ENCODE peak calls at places on chromosomes 1 and 21, in five cellular contexts. One of them, this sample, is unnamed.

GRCh38 chr1:183454377-183454776 is 17.9 kb upstream of the SMG7 start:
- DNase-seq in BE2C: no peak
- DNase-seq in memory B cell: no peak
- DNase-seq in adrenal gland: no peak
- DNase-seq in activated naive CD8-positive, alpha-beta T cell treated with anti-CD3 and anti-CD28 coated beads, Interleukin-2, amount 50 U/mL, for 24 hours: no peak
- DNase-seq in this sample: no peak

GRCh38 chr1:10932088-10932487 is 80.4 kb upstream of the TARDBP start:
- DNase-seq in BE2C: no peak
- DNase-seq in memory B cell: no peak
- DNase-seq in adrenal gland: no peak
- DNase-seq in activated naive CD8-positive, alpha-beta T cell treated with anti-CD3 and anti-CD28 coated beads, Interleukin-2, amount 50 U/mL, for 24 hours: no peak
- DNase-seq in this sample: no peak

GRCh38 chr1:36803870-36804560 is 230.3 kb downstream of the GRIK3 start:
- DNase-seq in BE2C: no peak
- DNase-seq in memory B cell: no peak
- DNase-seq in adrenal gland: no peak
- DNase-seq in activated naive CD8-positive, alpha-beta T cell treated with anti-CD3 and anti-CD28 coated beads, Interleukin-2, amount 50 U/mL, for 24 hours: no peak
- DNase-seq in this sample: no peak

GRCh38 chr1:183757061-183757460 is 47.9 kb upstream of the RGL1 start:
- DNase-seq in BE2C: no peak
- DNase-seq in memory B cell: no peak
- DNase-seq in adrenal gland: no peak
- DNase-seq in activated naive CD8-positive, alpha-beta T cell treated with anti-CD3 and anti-CD28 coated beads, Interleukin-2, amount 50 U/mL, for 24 hours: no peak
- DNase-seq in this sample: no peak

GRCh38 chr1:30412241-30413110 is 310.9 kb downstream of the MATN1 start:
- DNase-seq in BE2C: no peak
- DNase-seq in memory B cell: no peak
- DNase-seq in adrenal gland: no peak
- DNase-seq in activated naive CD8-positive, alpha-beta T cell treated with anti-CD3 and anti-CD28 coated beads, Interleukin-2, amount 50 U/mL, for 24 hours: no peak
- DNase-seq in this sample: no peak

GRCh38 chr1:112704908-112705627 is 1.9 kb downstream of the RHOC start:
- DNase-seq in BE2C: peak; percentile 73
- DNase-seq in memory B cell: no peak
- DNase-seq in adrenal gland: peak; percentile 93
- DNase-seq in activated naive CD8-positive, alpha-beta T cell treated with anti-CD3 and anti-CD28 coated beads, Interleukin-2, amount 50 U/mL, for 24 hours: peak; percentile 62
- DNase-seq in this sample: peak; percentile 85

GRCh38 chr1:215043405-215043804 is 39.1 kb upstream of the KCNK2 start:
- DNase-seq in BE2C: no peak
- DNase-seq in memory B cell: no peak
- DNase-seq in adrenal gland: no peak
- DNase-seq in activated naive CD8-positive, alpha-beta T cell treated with anti-CD3 and anti-CD28 coated beads, Interleukin-2, amount 50 U/mL, for 24 hours: no peak
- DNase-seq in this sample: no peak

GRCh38 chr1:26602378-26602959 is 72.9 kb downstream of the RPS6KA1 start:
- DNase-seq in BE2C: peak; percentile 17
- DNase-seq in memory B cell: peak; percentile 72
- DNase-seq in adrenal gland: peak; percentile 67
- DNase-seq in activated naive CD8-positive, alpha-beta T cell treated with anti-CD3 and anti-CD28 coated beads, Interleukin-2, amount 50 U/mL, for 24 hours: peak; percentile 18
- DNase-seq in this sample: no peak

GRCh38 chr1:5706239-5706638 is 286.0 kb downstream of the NPHP4 start:
- DNase-seq in BE2C: no peak
- DNase-seq in memory B cell: no peak
- DNase-seq in adrenal gland: no peak
- DNase-seq in activated naive CD8-positive, alpha-beta T cell treated with anti-CD3 and anti-CD28 coated beads, Interleukin-2, amount 50 U/mL, for 24 hours: no peak
- DNase-seq in this sample: no peak

GRCh38 chr1:18820791-18821641 is 38.4 kb downstream of the TAS1R2 start:
- DNase-seq in BE2C: peak; percentile 69
- DNase-seq in memory B cell: peak; percentile 6
- DNase-seq in adrenal gland: peak; percentile 82
- DNase-seq in activated naive CD8-positive, alpha-beta T cell treated with anti-CD3 and anti-CD28 coated beads, Interleukin-2, amount 50 U/mL, for 24 hours: peak; percentile 74
- DNase-seq in this sample: peak; percentile 88

GRCh38 chr1:7930547-7931445 is 9.8 kb downstream of the TNFRSF9 start:
- DNase-seq in BE2C: no peak
- DNase-seq in memory B cell: no peak
- DNase-seq in adrenal gland: no peak
- DNase-seq in activated naive CD8-positive, alpha-beta T cell treated with anti-CD3 and anti-CD28 coated beads, Interleukin-2, amount 50 U/mL, for 24 hours: no peak
- DNase-seq in this sample: no peak

GRCh38 chr21:43279578-43279894 is 110.7 kb downstream of the CRYAA start:
- DNase-seq in BE2C: peak; percentile 9
- DNase-seq in memory B cell: no peak
- DNase-seq in adrenal gland: no peak
- DNase-seq in activated naive CD8-positive, alpha-beta T cell treated with anti-CD3 and anti-CD28 coated beads, Interleukin-2, amount 50 U/mL, for 24 hours: no peak
- DNase-seq in this sample: peak; percentile 20

GRCh38 chr1:108691886-108692723 is at the start of gene PRPF38B:
- DNase-seq in BE2C: peak; percentile 94
- DNase-seq in memory B cell: peak; percentile 84
- DNase-seq in adrenal gland: peak; percentile 96
- DNase-seq in activated naive CD8-positive, alpha-beta T cell treated with anti-CD3 and anti-CD28 coated beads, Interleukin-2, amount 50 U/mL, for 24 hours: peak; percentile 93
- DNase-seq in this sample: peak; percentile 97

GRCh38 chr1:72435025-72435424 is 152.7 kb upstream of the NEGR1 start:
- DNase-seq in BE2C: no peak
- DNase-seq in memory B cell: no peak
- DNase-seq in adrenal gland: no peak
- DNase-seq in activated naive CD8-positive, alpha-beta T cell treated with anti-CD3 and anti-CD28 coated beads, Interleukin-2, amount 50 U/mL, for 24 hours: no peak
- DNase-seq in this sample: no peak

GRCh38 chr1:173365341-173365740 is 111.8 kb upstream of the PRDX6 start:
- DNase-seq in BE2C: no peak
- DNase-seq in memory B cell: no peak
- DNase-seq in adrenal gland: no peak
- DNase-seq in activated naive CD8-positive, alpha-beta T cell treated with anti-CD3 and anti-CD28 coated beads, Interleukin-2, amount 50 U/mL, for 24 hours: no peak
- DNase-seq in this sample: no peak

GRCh38 chr1:4010811-4011605 is 110.9 kb upstream of the C1orf174 start:
- DNase-seq in BE2C: no peak
- DNase-seq in memory B cell: no peak
- DNase-seq in adrenal gland: no peak
- DNase-seq in activated naive CD8-positive, alpha-beta T cell treated with anti-CD3 and anti-CD28 coated beads, Interleukin-2, amount 50 U/mL, for 24 hours: no peak
- DNase-seq in this sample: no peak

GRCh38 chr1:98870959-98871903 is 133.4 kb downstream of the PLPPR5 start:
- DNase-seq in BE2C: peak; percentile 7
- DNase-seq in memory B cell: peak; percentile 49
- DNase-seq in adrenal gland: no peak
- DNase-seq in activated naive CD8-positive, alpha-beta T cell treated with anti-CD3 and anti-CD28 coated beads, Interleukin-2, amount 50 U/mL, for 24 hours: peak; percentile 10
- DNase-seq in this sample: no peak

GRCh38 chr1:225848044-225848955 is 33.9 kb downstream of the TMEM63A start:
- DNase-seq in BE2C: no peak
- DNase-seq in memory B cell: peak; percentile 63
- DNase-seq in adrenal gland: no peak
- DNase-seq in activated naive CD8-positive, alpha-beta T cell treated with anti-CD3 and anti-CD28 coated beads, Interleukin-2, amount 50 U/mL, for 24 hours: no peak
- DNase-seq in this sample: peak; percentile 32

GRCh38 chr21:44415073-44416025 is 40.0 kb upstream of the LRRC3 start:
- DNase-seq in BE2C: no peak
- DNase-seq in memory B cell: no peak
- DNase-seq in adrenal gland: peak; percentile 8
- DNase-seq in activated naive CD8-positive, alpha-beta T cell treated with anti-CD3 and anti-CD28 coated beads, Interleukin-2, amount 50 U/mL, for 24 hours: no peak
- DNase-seq in this sample: no peak

GRCh38 chr21:34126269-34126668 is 52.9 kb downstream of the MRPS6 start:
- DNase-seq in BE2C: no peak
- DNase-seq in memory B cell: no peak
- DNase-seq in adrenal gland: no peak
- DNase-seq in activated naive CD8-positive, alpha-beta T cell treated with anti-CD3 and anti-CD28 coated beads, Interleukin-2, amount 50 U/mL, for 24 hours: no peak
- DNase-seq in this sample: no peak

GRCh38 chr1:215777370-215777925 is 210.3 kb downstream of the KCTD3 start:
- DNase-seq in BE2C: no peak
- DNase-seq in memory B cell: no peak
- DNase-seq in adrenal gland: no peak
- DNase-seq in activated naive CD8-positive, alpha-beta T cell treated with anti-CD3 and anti-CD28 coated beads, Interleukin-2, amount 50 U/mL, for 24 hours: no peak
- DNase-seq in this sample: no peak

GRCh38 chr1:173122344-173122880 is 71.7 kb upstream of the TNFSF18 start:
- DNase-seq in BE2C: no peak
- DNase-seq in memory B cell: no peak
- DNase-seq in adrenal gland: no peak
- DNase-seq in activated naive CD8-positive, alpha-beta T cell treated with anti-CD3 and anti-CD28 coated beads, Interleukin-2, amount 50 U/mL, for 24 hours: no peak
- DNase-seq in this sample: no peak

GRCh38 chr1:227731696-227732585 is 3.2 kb downstream of the JMJD4 start:
- DNase-seq in BE2C: no peak
- DNase-seq in memory B cell: no peak
- DNase-seq in adrenal gland: no peak
- DNase-seq in activated naive CD8-positive, alpha-beta T cell treated with anti-CD3 and anti-CD28 coated beads, Interleukin-2, amount 50 U/mL, for 24 hours: no peak
- DNase-seq in this sample: no peak

GRCh38 chr1:150186789-150187559 is 37.3 kb downstream of the PLEKHO1 start:
- DNase-seq in BE2C: peak; percentile 14
- DNase-seq in memory B cell: peak; percentile 68
- DNase-seq in adrenal gland: peak; percentile 43
- DNase-seq in activated naive CD8-positive, alpha-beta T cell treated with anti-CD3 and anti-CD28 coated beads, Interleukin-2, amount 50 U/mL, for 24 hours: no peak
- DNase-seq in this sample: no peak

GRCh38 chr1:7386226-7387052 is 384.7 kb upstream of the VAMP3 start:
- DNase-seq in BE2C: no peak
- DNase-seq in memory B cell: no peak
- DNase-seq in adrenal gland: peak; percentile 14
- DNase-seq in activated naive CD8-positive, alpha-beta T cell treated with anti-CD3 and anti-CD28 coated beads, Interleukin-2, amount 50 U/mL, for 24 hours: no peak
- DNase-seq in this sample: no peak

GRCh38 chr1:204398197-204399125 is 13.2 kb downstream of the PPP1R15B start:
- DNase-seq in BE2C: peak; percentile 81
- DNase-seq in memory B cell: peak; percentile 65
- DNase-seq in adrenal gland: peak; percentile 64
- DNase-seq in activated naive CD8-positive, alpha-beta T cell treated with anti-CD3 and anti-CD28 coated beads, Interleukin-2, amount 50 U/mL, for 24 hours: peak; percentile 33
- DNase-seq in this sample: peak; percentile 34

GRCh38 chr1:100950776-100951175 is 54.9 kb downstream of the SLC30A7 start:
- DNase-seq in BE2C: no peak
- DNase-seq in memory B cell: no peak
- DNase-seq in adrenal gland: no peak
- DNase-seq in activated naive CD8-positive, alpha-beta T cell treated with anti-CD3 and anti-CD28 coated beads, Interleukin-2, amount 50 U/mL, for 24 hours: no peak
- DNase-seq in this sample: no peak

This sample was measured in left ventricle myocardium superior.